ENCODE peak calls at places on chromosome 22, in seven cellular contexts. J is heart left ventricle, K is NCI-H146, A is EL, X is BE2C, Q is body of pancreas, D is WTC11. C is an unnamed sample.

GRCh38 chr22:36548606-36549005 is 19.6 kb upstream of the EIF3D start:
- DNase-seq in J (no peak), K (no peak), A (no peak), X (peak; percentile 40), Q (no peak), D (no peak), C (peak; percentile 18)

GRCh38 chr22:49523374-49524008 is 304.2 kb downstream of the BRD1 start:
- DNase-seq in J (no peak), K (no peak), A (no peak), X (no peak), Q (no peak), D (no peak), C (no peak)

GRCh38 chr22:34761111-34761510 is 304.8 kb upstream of the ISX start:
- DNase-seq in J (no peak), K (no peak), A (peak; percentile 22), X (no peak), Q (no peak), D (no peak), C (peak; percentile 83)

GRCh38 chr22:38187413-38188212 is 6.0 kb upstream of the PLA2G6 start:
- DNase-seq in J (no peak), K (no peak), A (no peak), X (no peak), Q (peak; percentile 78), D (no peak), C (peak; percentile 81)

GRCh38 chr22:32206774-32207758 is 2.2 kb upstream of the RFPL2 start:
- DNase-seq in J (no peak), K (peak; percentile 65), A (peak; percentile 9), X (no peak), Q (peak; percentile 55), D (peak; percentile 61), C (peak; percentile 70)

GRCh38 chr22:31495343-31495742 is 993 bp upstream of the SFI1 start:
- DNase-seq in J (no peak), K (no peak), A (no peak), X (no peak), Q (no peak), D (no peak), C (peak; percentile 30)

GRCh38 chr22:17828502-17829080 is 54.3 kb upstream of the BID start:
- DNase-seq in J (no peak), K (no peak), A (no peak), X (no peak), Q (no peak), D (no peak), C (no peak)

GRCh38 chr22:17777005-17777716 is 2.9 kb upstream of the BID start:
- DNase-seq in J (peak; percentile 56), K (no peak), A (no peak), X (no peak), Q (no peak), D (no peak), C (no peak)

GRCh38 chr22:28282346-28282745 is 363.3 kb upstream of the PITPNB start:
- DNase-seq in J (no peak), K (no peak), A (peak; percentile 19), X (no peak), Q (no peak), D (no peak), C (no peak)

C was measured in NCI-H69.